ENCODE peak calls at places on chromosome 6, in four cellular contexts. One of them, this sample, is unnamed.

GRCh38 chr6:147950623-147950987 is 392.0 kb upstream of the SASH1 start:
- DNase-seq in myocyte: peak; percentile 37
- DNase-seq in stimulated activated CD4-positive, alpha-beta T cell treated with anti-CD3 and anti-CD28 coated beads, Interleukin-15, amount 100 ng/mL, for 1 hour: no peak
- DNase-seq in WTC11: no peak
- DNase-seq in this sample: no peak

GRCh38 chr6:106134906-106135634 is 48.9 kb downstream of the PRDM1 start:
- DNase-seq in WTC11: no peak
- DNase-seq in stimulated activated CD4-positive, alpha-beta T cell treated with anti-CD3 and anti-CD28 coated beads, Interleukin-15, amount 100 ng/mL, for 1 hour: no peak
- DNase-seq in myocyte: peak; percentile 90
- DNase-seq in this sample: no peak

GRCh38 chr6:41286544-41287346 is at the start of gene TREM1:
- DNase-seq in stimulated activated CD4-positive, alpha-beta T cell treated with anti-CD3 and anti-CD28 coated beads, Interleukin-15, amount 100 ng/mL, for 1 hour: no peak
- DNase-seq in myocyte: peak; percentile 20
- DNase-seq in WTC11: no peak
- DNase-seq in this sample: no peak

GRCh38 chr6:106527111-106527510 is 102.2 kb downstream of the RTN4IP1 start:
- DNase-seq in stimulated activated CD4-positive, alpha-beta T cell treated with anti-CD3 and anti-CD28 coated beads, Interleukin-15, amount 100 ng/mL, for 1 hour: no peak
- DNase-seq in myocyte: no peak
- DNase-seq in WTC11: no peak
- DNase-seq in this sample: no peak

GRCh38 chr6:44043479-44044153 is 83.6 kb downstream of the MRPL14 start:
- DNase-seq in WTC11: peak; percentile 54
- DNase-seq in stimulated activated CD4-positive, alpha-beta T cell treated with anti-CD3 and anti-CD28 coated beads, Interleukin-15, amount 100 ng/mL, for 1 hour: no peak
- DNase-seq in myocyte: peak; percentile 75
- DNase-seq in this sample: peak; percentile 57

GRCh38 chr6:6665505-6665904 is 77.0 kb downstream of the LY86 start:
- DNase-seq in WTC11: no peak
- DNase-seq in myocyte: no peak
- DNase-seq in stimulated activated CD4-positive, alpha-beta T cell treated with anti-CD3 and anti-CD28 coated beads, Interleukin-15, amount 100 ng/mL, for 1 hour: no peak
- DNase-seq in this sample: no peak

GRCh38 chr6:53979468-53980067 is 131.7 kb upstream of the MLIP start:
- DNase-seq in myocyte: peak; percentile 64
- DNase-seq in stimulated activated CD4-positive, alpha-beta T cell treated with anti-CD3 and anti-CD28 coated beads, Interleukin-15, amount 100 ng/mL, for 1 hour: no peak
- DNase-seq in WTC11: no peak
- DNase-seq in this sample: peak; percentile 12

GRCh38 chr6:30730611-30731435 is 10.7 kb downstream of the TUBB start:
- DNase-seq in stimulated activated CD4-positive, alpha-beta T cell treated with anti-CD3 and anti-CD28 coated beads, Interleukin-15, amount 100 ng/mL, for 1 hour: peak; percentile 74
- DNase-seq in myocyte: no peak
- DNase-seq in WTC11: peak; percentile 88
- DNase-seq in this sample: peak; percentile 43

GRCh38 chr6:296151-297122 is 4.2 kb downstream of the DUSP22 start:
- DNase-seq in myocyte: peak; percentile 47
- DNase-seq in stimulated activated CD4-positive, alpha-beta T cell treated with anti-CD3 and anti-CD28 coated beads, Interleukin-15, amount 100 ng/mL, for 1 hour: no peak
- DNase-seq in WTC11: no peak
- DNase-seq in this sample: no peak

GRCh38 chr6:125469915-125470314 is 168.1 kb upstream of the HDDC2 start:
- DNase-seq in WTC11: no peak
- DNase-seq in stimulated activated CD4-positive, alpha-beta T cell treated with anti-CD3 and anti-CD28 coated beads, Interleukin-15, amount 100 ng/mL, for 1 hour: no peak
- DNase-seq in myocyte: no peak
- DNase-seq in this sample: no peak

GRCh38 chr6:14276667-14277404 is 159.3 kb downstream of the CD83 start:
- DNase-seq in WTC11: no peak
- DNase-seq in myocyte: peak; percentile 31
- DNase-seq in stimulated activated CD4-positive, alpha-beta T cell treated with anti-CD3 and anti-CD28 coated beads, Interleukin-15, amount 100 ng/mL, for 1 hour: no peak
- DNase-seq in this sample: no peak

GRCh38 chr6:153003294-153003645 is 761 bp upstream of the MTRF1L start:
- DNase-seq in myocyte: peak; percentile 35
- DNase-seq in WTC11: no peak
- DNase-seq in stimulated activated CD4-positive, alpha-beta T cell treated with anti-CD3 and anti-CD28 coated beads, Interleukin-15, amount 100 ng/mL, for 1 hour: no peak
- DNase-seq in this sample: peak; percentile 6

GRCh38 chr6:158170656-158171081 is 2.5 kb downstream of the GTF2H5 start:
- DNase-seq in WTC11: no peak
- DNase-seq in stimulated activated CD4-positive, alpha-beta T cell treated with anti-CD3 and anti-CD28 coated beads, Interleukin-15, amount 100 ng/mL, for 1 hour: no peak
- DNase-seq in myocyte: peak; percentile 72
- DNase-seq in this sample: peak; percentile 43

GRCh38 chr6:39666706-39667489 is 58.3 kb downstream of the KIF6 start:
- DNase-seq in stimulated activated CD4-positive, alpha-beta T cell treated with anti-CD3 and anti-CD28 coated beads, Interleukin-15, amount 100 ng/mL, for 1 hour: no peak
- DNase-seq in myocyte: no peak
- DNase-seq in WTC11: no peak
- DNase-seq in this sample: no peak

GRCh38 chr6:96301781-96302180 is 219.8 kb upstream of the UFL1 start:
- DNase-seq in myocyte: no peak
- DNase-seq in stimulated activated CD4-positive, alpha-beta T cell treated with anti-CD3 and anti-CD28 coated beads, Interleukin-15, amount 100 ng/mL, for 1 hour: no peak
- DNase-seq in WTC11: no peak
- DNase-seq in this sample: peak; percentile 70

GRCh38 chr6:163533443-163533842 is 118.9 kb downstream of the QKI start:
- DNase-seq in stimulated activated CD4-positive, alpha-beta T cell treated with anti-CD3 and anti-CD28 coated beads, Interleukin-15, amount 100 ng/mL, for 1 hour: no peak
- DNase-seq in WTC11: no peak
- DNase-seq in myocyte: peak; percentile 78
- DNase-seq in this sample: peak; percentile 72